ENCODE peak calls at places on chromosomes 3 and 15, in nine cellular contexts. N is T follicular helper cell; L is right atrium auricular region; Y is neuronal stem cell; I is glutamatergic neuron; W is activated CD4-positive, alpha-beta T cell treated with anti-CD3 and anti-CD28 coated beads, Interleukin-2, amount 50 U/mL, for 24 hours; V is activated CD8-positive, alpha-beta memory T cell treated with anti-CD3 and anti-CD28 coated beads, Interleukin-2, amount 50 U/mL, for 48 hours; X is SW480; G is ovary. H is an unnamed sample.

GRCh38 chr3:55143928-55144671 is 216.2 kb upstream of the LRTM1 start:
- DNase-seq in N (no peak), L (no peak), Y (no peak), I (no peak), W (no peak), V (no peak), X (no peak), G (no peak), H (no peak)

GRCh38 chr3:9951962-9952805 is at the start of gene PRRT3:
- DNase-seq in N (peak), L (no peak), Y (peak), I (peak), W (peak), V (peak), X (peak), G (no peak), H (peak)

GRCh38 chr15:68990755-68991500 is 23.6 kb upstream of the NOX5 start:
- DNase-seq in N (no peak), L (no peak), Y (no peak), I (no peak), W (no peak), V (no peak), X (no peak), G (no peak), H (no peak)

GRCh38 chr3:185279582-185280138 is 25.8 kb upstream of the EHHADH start:
- DNase-seq in N (no peak), L (no peak), Y (no peak), I (no peak), W (no peak), V (no peak), X (no peak), G (no peak), H (no peak)

GRCh38 chr15:80925597-80926059 is 64.0 kb downstream of the MESD start:
- DNase-seq in N (no peak), L (no peak), Y (no peak), I (no peak), W (no peak), V (no peak), X (no peak), G (no peak), H (no peak)

GRCh38 chr15:45794768-45795486 is 160.1 kb downstream of the SQOR start:
- DNase-seq in N (no peak), L (no peak), Y (no peak), I (no peak), W (no peak), V (no peak), X (no peak), G (no peak), H (no peak)

GRCh38 chr3:58117561-58118305 is 93.0 kb downstream of the DNASE1L3 start:
- DNase-seq in N (no peak), L (peak), Y (no peak), I (no peak), W (no peak), V (no peak), X (no peak), G (peak), H (no peak)

GRCh38 chr3:47283193-47283537 is 421 bp downstream of the KLHL18 start:
- DNase-seq in N (no peak), L (no peak), Y (no peak), I (peak), W (peak), V (no peak), X (peak), G (no peak), H (no peak)

GRCh38 chr15:31080618-31081017 is 20.9 kb downstream of the TRPM1 start:
- DNase-seq in N (no peak), L (peak), Y (peak), I (peak), W (peak), V (peak), X (no peak), G (peak), H (peak)

GRCh38 chr15:77816983-77817382 is 184.3 kb upstream of the LINGO1 start:
- DNase-seq in N (no peak), L (no peak), Y (no peak), I (peak), W (no peak), V (no peak), X (no peak), G (no peak), H (no peak)

GRCh38 chr15:57537951-57538506 is 53.7 kb upstream of the MYZAP start:
- DNase-seq in N (no peak), L (no peak), Y (no peak), I (no peak), W (no peak), V (no peak), X (no peak), G (no peak), H (no peak)

GRCh38 chr3:5290915-5291314 is 103.4 kb downstream of the EDEM1 start:
- DNase-seq in N (no peak), L (no peak), Y (no peak), I (no peak), W (no peak), V (no peak), X (no peak), G (no peak), H (no peak)

GRCh38 chr15:77905301-77905920 is 172.1 kb downstream of the TBC1D2B start:
- DNase-seq in N (no peak), L (no peak), Y (no peak), I (no peak), W (no peak), V (peak), X (no peak), G (no peak), H (no peak)

GRCh38 chr3:52455283-52456168 is at the start of gene NISCH:
- DNase-seq in N (peak), L (peak), Y (peak), I (peak), W (peak), V (peak), X (peak), G (peak), H (peak)

GRCh38 chr3:197482001-197482400 is 73.8 kb downstream of the BDH1 start:
- DNase-seq in N (no peak), L (no peak), Y (no peak), I (no peak), W (no peak), V (no peak), X (no peak), G (no peak), H (no peak)

GRCh38 chr3:170730071-170730812 is 139.8 kb downstream of the RPL22L1 start:
- DNase-seq in N (no peak), L (no peak), Y (no peak), I (no peak), W (no peak), V (no peak), X (no peak), G (no peak), H (no peak)

GRCh38 chr3:30728143-30728542 is 121.7 kb downstream of the TGFBR2 start:
- DNase-seq in N (no peak), L (no peak), Y (no peak), I (no peak), W (no peak), V (no peak), X (no peak), G (no peak), H (no peak)